ENCODE peak calls at places on chromosome X, in five cellular contexts. S, X, G, Z and J are unnamed samples.
A peak's percentile ranks its signal among the peaks of the same experiment; 100 is the strongest.

GRCh38 chrX:1493877-1494510 is 41.3 kb upstream of the ASMTL start:
- DNase-seq in G (peak; percentile 76), X (no peak), Z (no peak), S (no peak), J (no peak)

GRCh38 chrX:13495232-13495631 is 74.2 kb upstream of the EGFL6 start:
- DNase-seq in X (no peak), G (no peak), Z (no peak), S (no peak), J (no peak)

GRCh38 chrX:95945528-95945927 is 739.1 kb upstream of the DIAPH2 start:
- DNase-seq in S (peak; percentile 36), G (no peak), X (no peak), Z (no peak), J (no peak)

GRCh38 chrX:143058096-143058495 is 32.4 kb downstream of the SPANXN4 start:
- DNase-seq in S (no peak), G (no peak), X (no peak), Z (no peak), J (no peak)

GRCh38 chrX:38868941-38869378 is 67.7 kb downstream of the MID1IP1 start:
- DNase-seq in X (no peak), G (no peak), Z (no peak), S (peak; percentile 86), J (no peak)

GRCh38 chrX:129091097-129091496 is 432.2 kb downstream of the SMARCA1 start:
- DNase-seq in S (no peak), X (no peak), Z (no peak), G (no peak), J (no peak)

GRCh38 chrX:110062919-110063318 is 60.0 kb downstream of the TMEM164 start:
- DNase-seq in X (no peak), Z (no peak), G (no peak), S (no peak), J (no peak)

GRCh38 chrX:22664826-22665225 is 334.9 kb upstream of the DDX53 start:
- DNase-seq in X (no peak), G (no peak), Z (no peak), S (no peak), J (no peak)

GRCh38 chrX:154600962-154601374 is 16.0 kb downstream of the CTAG1A start:
- DNase-seq in X (no peak), G (no peak), S (peak; percentile 34), Z (no peak), J (no peak)

GRCh38 chrX:43822015-43822414 is 60.2 kb downstream of the MAOB start:
- DNase-seq in G (no peak), X (no peak), Z (no peak), S (peak; percentile 18), J (no peak)

GRCh38 chrX:7147431-7147977 is at the start of gene STS:
- DNase-seq in G (no peak), S (peak; percentile 12), Z (peak; percentile 14), X (peak; percentile 34), J (no peak)

GRCh38 chrX:47831788-47832187 is 4.9 kb upstream of the ZNF81 start:
- DNase-seq in Z (peak; percentile 0), G (peak; percentile 10), X (peak; percentile 64), S (peak; percentile 55), J (no peak)

GRCh38 chrX:2764766-2765666 is 13.2 kb downstream of the XG start:
- DNase-seq in G (no peak), X (no peak), S (no peak), Z (no peak), J (no peak)

GRCh38 chrX:76815754-76816153 is 388.2 kb downstream of the MAGEE1 start:
- DNase-seq in X (no peak), Z (no peak), S (no peak), G (no peak), J (no peak)

GRCh38 chrX:51917600-51917999 is 24.2 kb downstream of the MAGED1 start:
- DNase-seq in X (no peak), Z (no peak), G (no peak), S (no peak), J (no peak)

GRCh38 chrX:108468486-108468885 is 28.8 kb downstream of the COL4A5 start:
- DNase-seq in G (no peak), S (peak; percentile 51), Z (no peak), X (no peak), J (no peak)

GRCh38 chrX:19091596-19091995 is 30.7 kb downstream of the ADGRG2 start:
- DNase-seq in S (no peak), X (no peak), Z (no peak), G (no peak), J (no peak)

GRCh38 chrX:49842603-49843002 is 13.5 kb downstream of the PAGE4 start:
- DNase-seq in X (no peak), G (no peak), Z (no peak), S (no peak), J (no peak)

GRCh38 chrX:13790206-13791131 is 26.4 kb downstream of the GPM6B start:
- DNase-seq in G (no peak), X (no peak), S (peak; percentile 49), Z (no peak), J (no peak)

GRCh38 chrX:109274806-109275205 is 207.1 kb downstream of the GUCY2F start:
- DNase-seq in Z (no peak), S (no peak), G (no peak), X (no peak), J (no peak)

GRCh38 chrX:154732421-154733071 is 18.3 kb downstream of the GAB3 start:
- DNase-seq in Z (no peak), S (peak; percentile 81), X (no peak), G (no peak), J (no peak)